ENCODE peak calls at places on chromosomes 12 and 14, in four cellular contexts. H, G, Y and P are unnamed samples.

GRCh38 chr14:51093371-51094281 is 1.3 kb downstream of the TRIM9 start:
- DNase-seq in H (peak), G (no peak), Y (peak), P (peak)

GRCh38 chr12:130152386-130152785 is 9.9 kb upstream of the FZD10 start:
- DNase-seq in H (no peak), G (no peak), Y (no peak), P (no peak)

GRCh38 chr14:56331815-56332214 is 213.6 kb downstream of the PELI2 start:
- DNase-seq in H (no peak), G (no peak), Y (no peak), P (no peak)

GRCh38 chr12:57726151-57726883 is 12.2 kb downstream of the AGAP2 start:
- DNase-seq in H (peak), G (no peak), Y (peak), P (peak)

GRCh38 chr14:96497087-96497486 is 5.1 kb upstream of the PAPOLA start:
- DNase-seq in H (no peak), G (no peak), Y (no peak), P (no peak)

GRCh38 chr14:26415618-26416123 is 182.2 kb downstream of the NOVA1 start:
- DNase-seq in H (peak), G (no peak), Y (peak), P (no peak)

GRCh38 chr14:85534914-85535313 is 5.0 kb downstream of the FLRT2 start:
- DNase-seq in H (no peak), G (no peak), Y (no peak), P (no peak)

GRCh38 chr12:11545438-11546330 is 103.8 kb upstream of the ETV6 start:
- DNase-seq in H (no peak), G (no peak), Y (no peak), P (no peak)

GRCh38 chr12:49019435-49020317 is 1.1 kb upstream of the PRKAG1 start:
- DNase-seq in H (peak), G (no peak), Y (peak), P (no peak)

GRCh38 chr12:2959194-2959507 is at the start of gene TEAD4:
- DNase-seq in H (peak), G (no peak), Y (no peak), P (peak)

GRCh38 chr12:20367731-20368652 is at the start of gene PDE3A:
- DNase-seq in H (peak), G (no peak), Y (peak), P (peak)

GRCh38 chr14:68392393-68393085 is 400.3 kb downstream of the ZFP36L1 start:
- DNase-seq in H (peak), G (no peak), Y (peak), P (peak)

GRCh38 chr12:109796057-109796456 is 37.1 kb downstream of the TRPV4 start:
- DNase-seq in H (no peak), G (no peak), Y (no peak), P (no peak)

GRCh38 chr12:25384954-25385216 is 134.2 kb upstream of the KRAS start:
- DNase-seq in H (no peak), G (no peak), Y (no peak), P (no peak)

GRCh38 chr12:25386823-25387134 is 136.1 kb upstream of the KRAS start:
- DNase-seq in H (peak), G (no peak), Y (peak), P (no peak)

GRCh38 chr12:25388216-25388615 is 137.5 kb upstream of the KRAS start:
- DNase-seq in H (peak), G (no peak), Y (no peak), P (no peak)

GRCh38 chr12:25384038-25384953 is 133.6 kb upstream of the KRAS start:
- DNase-seq in H (peak), G (no peak), Y (no peak), P (no peak)

DNA sequence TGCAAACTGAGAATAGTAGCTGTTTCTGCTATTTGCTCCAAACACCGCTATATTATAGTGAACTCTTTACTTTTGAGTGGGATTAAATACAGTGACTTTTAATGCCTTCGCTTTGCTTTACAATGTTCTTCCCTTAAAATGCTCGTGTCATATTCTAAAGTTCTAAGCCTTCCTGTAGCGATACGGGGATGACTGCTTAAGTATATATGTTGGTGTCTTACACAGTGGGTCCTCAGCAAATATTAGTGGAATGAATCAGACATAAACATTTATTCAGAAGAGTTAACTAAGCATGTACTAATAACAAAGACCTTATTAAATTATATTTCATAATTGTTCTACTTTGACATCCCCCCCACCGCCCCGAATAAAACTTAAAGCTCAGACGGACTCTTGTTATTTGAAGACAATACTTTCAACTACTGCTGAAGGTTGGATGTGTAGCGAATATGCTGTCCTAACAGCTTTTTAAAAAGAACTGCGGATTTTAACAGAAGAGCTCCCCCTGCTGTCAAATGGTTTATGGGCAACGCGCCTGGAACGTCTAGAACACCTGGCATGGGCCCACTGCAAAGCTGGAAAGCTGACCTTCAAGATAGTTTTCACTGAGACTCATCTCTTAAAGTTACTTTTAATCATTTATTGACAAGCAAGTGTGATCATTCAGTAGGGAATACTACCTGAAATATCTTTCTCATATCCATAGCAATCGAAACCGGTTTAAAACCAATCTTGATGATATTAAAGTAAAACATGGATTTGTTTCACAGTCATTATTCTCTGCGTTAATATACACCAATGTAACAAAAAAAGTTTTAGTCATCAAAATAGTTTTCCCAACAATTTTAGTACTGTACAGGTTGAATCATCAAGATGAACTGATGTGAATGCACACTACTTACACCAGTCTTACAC is 136.7 kb upstream of the KRAS start:
- DNase-seq in H (peak), G (peak), Y (peak), P (no peak)
- TF ChIP-seq EP300 in H (no peak), G (no peak), Y (no peak), P (no peak)

GRCh38 chr14:21200752-21201461 is 45.0 kb upstream of the OR5AU1 start:
- DNase-seq in H (no peak), G (no peak), Y (no peak), P (no peak)
- TF ChIP-seq POLR2AphosphoS5 in H (no peak), G (no peak), Y (no peak), P (no peak)

GRCh38 chr14:59360923-59361794 is 104.0 kb downstream of the GPR135 start:
- DNase-seq in H (peak), G (no peak), Y (peak), P (peak)
- TF ChIP-seq EP300 in H (no peak), G (no peak), Y (no peak), P (no peak)

DNA sequence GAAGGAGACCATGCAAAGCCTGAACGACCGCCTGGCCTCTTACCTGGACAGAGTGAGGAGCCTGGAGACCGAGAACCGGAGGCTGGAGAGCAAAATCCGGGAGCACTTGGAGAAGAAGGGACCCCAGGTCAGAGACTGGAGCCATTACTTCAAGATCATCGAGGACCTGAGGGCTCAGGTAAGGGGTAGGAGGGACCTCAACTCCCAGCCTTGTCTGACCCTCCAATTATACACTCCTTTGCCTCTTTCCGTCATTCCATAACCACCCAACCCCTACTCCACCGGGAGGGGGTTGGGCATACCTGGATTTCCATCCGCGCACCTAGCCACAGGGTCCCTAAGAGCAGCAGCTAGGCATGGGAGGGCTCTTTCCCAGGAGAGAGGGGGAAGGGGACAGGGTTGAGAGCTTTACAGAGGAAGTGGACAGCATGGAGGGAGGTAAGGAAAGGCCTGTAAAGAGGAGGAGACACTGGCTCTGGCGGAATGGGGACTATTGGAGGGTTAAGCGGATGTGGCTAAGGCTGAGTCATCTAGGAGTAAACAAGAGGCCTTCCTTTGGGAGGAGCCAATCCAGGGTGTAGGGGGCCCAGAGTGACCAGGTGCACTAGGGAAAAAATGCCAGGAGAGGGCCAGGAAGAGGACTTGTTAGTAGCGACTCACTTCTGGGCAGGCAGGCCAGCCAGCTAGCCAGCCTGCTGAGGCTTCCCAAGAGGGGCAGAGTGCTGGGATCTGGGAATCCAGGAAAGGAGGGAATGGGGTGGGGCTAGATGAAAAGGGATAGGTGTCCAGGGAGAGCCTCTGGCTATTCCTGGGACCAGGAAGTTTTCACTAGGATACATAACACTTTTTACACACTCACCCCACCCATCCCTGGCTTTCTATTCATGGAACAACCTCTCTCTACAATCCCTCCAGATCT is 754 bp downstream of the KRT18 start:
- DNase-seq in H (peak), G (no peak), Y (no peak), P (peak)
- TF ChIP-seq POLR2AphosphoS5 in H (peak), G (peak), Y (no peak), P (peak)

DNA sequence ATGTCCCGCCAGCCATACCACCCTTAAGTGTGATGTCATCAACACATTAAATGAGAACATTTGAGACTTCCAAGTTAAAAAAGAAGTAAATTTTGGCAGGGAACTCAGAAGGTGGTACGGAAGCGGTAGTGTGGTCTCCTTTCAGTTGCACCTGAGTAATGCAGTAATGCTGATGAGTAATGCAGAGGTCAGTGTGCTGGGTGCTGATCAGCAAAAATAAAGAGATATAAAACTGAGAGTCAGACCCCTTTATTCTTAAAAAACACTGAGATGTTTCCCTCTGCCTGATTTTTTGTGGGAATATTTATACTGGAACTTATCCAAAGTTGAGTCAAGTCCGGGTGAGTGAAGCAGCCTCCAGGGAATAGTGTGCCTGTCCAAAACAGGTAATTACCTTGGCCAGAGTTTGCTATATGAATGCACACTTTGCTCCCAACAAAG is 370.6 kb upstream of the PRICKLE1 start:
- DNase-seq in H (no peak), G (no peak), Y (no peak), P (no peak)
- TF ChIP-seq EP300 in H (no peak), G (no peak), Y (no peak), P (no peak)

DNA sequence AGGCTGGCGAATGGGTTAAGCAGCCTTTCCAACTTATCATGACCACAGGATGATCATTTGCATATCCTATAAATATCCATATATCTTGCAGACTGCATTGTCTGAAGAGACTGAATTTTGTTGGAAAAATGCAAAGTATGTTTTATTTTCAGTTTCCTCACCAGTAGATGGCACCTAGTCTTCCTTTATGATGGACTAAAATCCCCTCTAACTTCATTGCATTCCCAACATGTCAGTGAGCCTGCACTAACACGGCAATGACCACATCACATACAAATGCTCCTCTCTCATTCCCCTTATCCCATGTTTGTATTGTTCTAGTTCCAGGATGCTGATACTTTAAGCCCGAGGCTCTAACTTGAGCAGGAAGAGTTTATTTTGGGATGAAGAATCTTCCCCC is 24.7 kb upstream of the MYBPC1 start:
- DNase-seq in H (no peak), G (no peak), Y (no peak), P (no peak)
- TF ChIP-seq POLR2AphosphoS5 in H (no peak), G (no peak), Y (no peak), P (no peak)